ENCODE peak calls at places on chromosomes 13 and 19, in ten cellular contexts. One of them, this sample, is unnamed.

GRCh38 chr19:20423381-20424207 is 142.0 kb downstream of the ZNF737 start:
- DNase-seq in colonic mucosa: peak; percentile 50
- DNase-seq in ascending aorta: peak; percentile 80
- DNase-seq in fibroblast of villous mesenchyme: peak; percentile 65
- DNase-seq in ovary: peak; percentile 76
- DNase-seq in GM06990: peak; percentile 39
- DNase-seq in NB4: peak; percentile 81
- DNase-seq in GM12864: no peak
- DNase-seq in neural progenitor cell: peak; percentile 37
- DNase-seq in Caco-2: no peak
- DNase-seq in this sample: no peak

GRCh38 chr13:29543230-29544215 is 52.0 kb downstream of the SLC7A1 start:
- DNase-seq in colonic mucosa: peak; percentile 29
- DNase-seq in ascending aorta: no peak
- DNase-seq in fibroblast of villous mesenchyme: peak; percentile 48
- DNase-seq in ovary: no peak
- DNase-seq in GM06990: peak; percentile 51
- DNase-seq in NB4: peak; percentile 89
- DNase-seq in GM12864: peak; percentile 71
- DNase-seq in neural progenitor cell: no peak
- DNase-seq in Caco-2: peak; percentile 14
- DNase-seq in this sample: no peak

GRCh38 chr19:6828306-6828697 is 55.8 kb downstream of the VAV1 start:
- DNase-seq in colonic mucosa: no peak
- DNase-seq in ascending aorta: no peak
- DNase-seq in fibroblast of villous mesenchyme: no peak
- DNase-seq in ovary: no peak
- DNase-seq in GM06990: no peak
- DNase-seq in NB4: no peak
- DNase-seq in GM12864: no peak
- DNase-seq in neural progenitor cell: no peak
- DNase-seq in Caco-2: no peak
- DNase-seq in this sample: no peak

GRCh38 chr13:74006666-74007065 is 127.5 kb downstream of the KLF12 start:
- DNase-seq in colonic mucosa: no peak
- DNase-seq in ascending aorta: no peak
- DNase-seq in fibroblast of villous mesenchyme: no peak
- DNase-seq in ovary: no peak
- DNase-seq in GM06990: no peak
- DNase-seq in NB4: no peak
- DNase-seq in GM12864: no peak
- DNase-seq in neural progenitor cell: no peak
- DNase-seq in Caco-2: no peak
- DNase-seq in this sample: no peak

GRCh38 chr13:110304256-110304655 is 2.7 kb downstream of the COL4A1 start:
- DNase-seq in colonic mucosa: no peak
- DNase-seq in ascending aorta: peak; percentile 77
- DNase-seq in fibroblast of villous mesenchyme: peak; percentile 83
- DNase-seq in ovary: no peak
- DNase-seq in GM06990: no peak
- DNase-seq in NB4: no peak
- DNase-seq in GM12864: no peak
- DNase-seq in neural progenitor cell: no peak
- DNase-seq in Caco-2: no peak
- DNase-seq in this sample: no peak

GRCh38 chr19:51097166-51097736 is 11.0 kb downstream of the CTU1 start:
- DNase-seq in colonic mucosa: peak; percentile 62
- DNase-seq in ascending aorta: no peak
- DNase-seq in fibroblast of villous mesenchyme: peak; percentile 45
- DNase-seq in ovary: peak; percentile 71
- DNase-seq in GM06990: no peak
- DNase-seq in NB4: peak; percentile 59
- DNase-seq in GM12864: peak; percentile 26
- DNase-seq in neural progenitor cell: peak; percentile 70
- DNase-seq in Caco-2: peak; percentile 81
- DNase-seq in this sample: no peak

GRCh38 chr13:98429531-98429930 is 147.4 kb downstream of the STK24 start:
- DNase-seq in colonic mucosa: no peak
- DNase-seq in ascending aorta: no peak
- DNase-seq in fibroblast of villous mesenchyme: no peak
- DNase-seq in ovary: no peak
- DNase-seq in GM06990: no peak
- DNase-seq in NB4: peak; percentile 57
- DNase-seq in GM12864: no peak
- DNase-seq in neural progenitor cell: no peak
- DNase-seq in Caco-2: no peak
- DNase-seq in this sample: no peak

GRCh38 chr13:26280822-26281221 is 26.9 kb downstream of the CDK8 start:
- DNase-seq in colonic mucosa: no peak
- DNase-seq in ascending aorta: no peak
- DNase-seq in fibroblast of villous mesenchyme: no peak
- DNase-seq in ovary: no peak
- DNase-seq in GM06990: no peak
- DNase-seq in NB4: no peak
- DNase-seq in GM12864: no peak
- DNase-seq in neural progenitor cell: no peak
- DNase-seq in Caco-2: peak; percentile 26
- DNase-seq in this sample: no peak

GRCh38 chr13:100347941-100348340 is 240.6 kb downstream of the GGACT start:
- DNase-seq in colonic mucosa: peak; percentile 29
- DNase-seq in ascending aorta: no peak
- DNase-seq in fibroblast of villous mesenchyme: no peak
- DNase-seq in ovary: no peak
- DNase-seq in GM06990: no peak
- DNase-seq in NB4: no peak
- DNase-seq in GM12864: no peak
- DNase-seq in neural progenitor cell: no peak
- DNase-seq in Caco-2: no peak
- DNase-seq in this sample: no peak

GRCh38 chr13:74870865-74871264 is 611.1 kb downstream of the TBC1D4 start:
- DNase-seq in colonic mucosa: no peak
- DNase-seq in ascending aorta: no peak
- DNase-seq in fibroblast of villous mesenchyme: no peak
- DNase-seq in ovary: no peak
- DNase-seq in GM06990: no peak
- DNase-seq in NB4: no peak
- DNase-seq in GM12864: no peak
- DNase-seq in neural progenitor cell: no peak
- DNase-seq in Caco-2: no peak
- DNase-seq in this sample: peak; percentile 46

GRCh38 chr13:99871249-99871898 is 100.2 kb downstream of the ZIC5 start:
- DNase-seq in colonic mucosa: no peak
- DNase-seq in ascending aorta: no peak
- DNase-seq in fibroblast of villous mesenchyme: peak; percentile 6
- DNase-seq in ovary: no peak
- DNase-seq in GM06990: no peak
- DNase-seq in NB4: no peak
- DNase-seq in GM12864: no peak
- DNase-seq in neural progenitor cell: no peak
- DNase-seq in Caco-2: no peak
- DNase-seq in this sample: no peak

GRCh38 chr13:33611016-33611805 is 206.7 kb upstream of the RFC3 start:
- DNase-seq in colonic mucosa: no peak
- DNase-seq in ascending aorta: peak; percentile 80
- DNase-seq in fibroblast of villous mesenchyme: peak; percentile 78
- DNase-seq in ovary: peak; percentile 50
- DNase-seq in GM06990: no peak
- DNase-seq in NB4: no peak
- DNase-seq in GM12864: no peak
- DNase-seq in neural progenitor cell: peak; percentile 81
- DNase-seq in Caco-2: no peak
- DNase-seq in this sample: no peak

GRCh38 chr19:15623711-15624318 is 8.8 kb downstream of the CYP4F8 start:
- DNase-seq in colonic mucosa: no peak
- DNase-seq in ascending aorta: no peak
- DNase-seq in fibroblast of villous mesenchyme: no peak
- DNase-seq in ovary: no peak
- DNase-seq in GM06990: no peak
- DNase-seq in NB4: peak; percentile 48
- DNase-seq in GM12864: no peak
- DNase-seq in neural progenitor cell: no peak
- DNase-seq in Caco-2: peak; percentile 68
- DNase-seq in this sample: no peak

GRCh38 chr13:92886535-92887098 is 340.0 kb upstream of the GPC6 start:
- DNase-seq in colonic mucosa: no peak
- DNase-seq in ascending aorta: no peak
- DNase-seq in fibroblast of villous mesenchyme: no peak
- DNase-seq in ovary: no peak
- DNase-seq in GM06990: no peak
- DNase-seq in NB4: no peak
- DNase-seq in GM12864: no peak
- DNase-seq in neural progenitor cell: no peak
- DNase-seq in Caco-2: no peak
- DNase-seq in this sample: no peak

GRCh38 chr19:16594681-16595091 is 22.5 kb upstream of the SLC35E1 start:
- DNase-seq in colonic mucosa: no peak
- DNase-seq in ascending aorta: no peak
- DNase-seq in fibroblast of villous mesenchyme: no peak
- DNase-seq in ovary: no peak
- DNase-seq in GM06990: no peak
- DNase-seq in NB4: no peak
- DNase-seq in GM12864: no peak
- DNase-seq in neural progenitor cell: no peak
- DNase-seq in Caco-2: no peak
- DNase-seq in this sample: no peak

GRCh38 chr19:55641376-55642152 is 762 bp downstream of the ZNF580 start:
- DNase-seq in colonic mucosa: peak; percentile 57
- DNase-seq in ascending aorta: no peak
- DNase-seq in fibroblast of villous mesenchyme: peak; percentile 45
- DNase-seq in ovary: peak; percentile 51
- DNase-seq in GM06990: no peak
- DNase-seq in NB4: peak; percentile 50
- DNase-seq in GM12864: no peak
- DNase-seq in neural progenitor cell: peak; percentile 64
- DNase-seq in Caco-2: no peak
- DNase-seq in this sample: no peak

GRCh38 chr19:51727349-51727880 is 3.6 kb upstream of the HAS1 start:
- DNase-seq in colonic mucosa: no peak
- DNase-seq in ascending aorta: no peak
- DNase-seq in fibroblast of villous mesenchyme: peak; percentile 67
- DNase-seq in ovary: no peak
- DNase-seq in GM06990: no peak
- DNase-seq in NB4: no peak
- DNase-seq in GM12864: no peak
- DNase-seq in neural progenitor cell: no peak
- DNase-seq in Caco-2: no peak
- DNase-seq in this sample: no peak

GRCh38 chr13:20776751-20777150 is 3.0 kb upstream of the EEF1AKMT1 start:
- DNase-seq in colonic mucosa: no peak
- DNase-seq in ascending aorta: no peak
- DNase-seq in fibroblast of villous mesenchyme: no peak
- DNase-seq in ovary: no peak
- DNase-seq in GM06990: no peak
- DNase-seq in NB4: peak; percentile 30
- DNase-seq in GM12864: no peak
- DNase-seq in neural progenitor cell: peak; percentile 6
- DNase-seq in Caco-2: no peak
- DNase-seq in this sample: no peak
- TF ChIP-seq CTCF in colonic mucosa: no peak
- TF ChIP-seq CTCF in ascending aorta: no peak
- TF ChIP-seq CTCF in fibroblast of villous mesenchyme: no peak
- TF ChIP-seq CTCF in ovary: no peak
- TF ChIP-seq CTCF in GM06990: no peak
- TF ChIP-seq CTCF in NB4: no peak
- TF ChIP-seq CTCF in GM12864: no peak
- TF ChIP-seq CTCF in neural progenitor cell: no peak
- TF ChIP-seq CTCF in Caco-2: no peak
- TF ChIP-seq CTCF in this sample: no peak

GRCh38 chr19:39506598-39506943 is 7.8 kb downstream of the DLL3 start:
- DNase-seq in colonic mucosa: no peak
- DNase-seq in ascending aorta: no peak
- DNase-seq in fibroblast of villous mesenchyme: no peak
- DNase-seq in ovary: no peak
- DNase-seq in GM06990: no peak
- DNase-seq in NB4: no peak
- DNase-seq in GM12864: no peak
- DNase-seq in neural progenitor cell: no peak
- DNase-seq in Caco-2: no peak
- DNase-seq in this sample: no peak
- H3K4me3 ChIP-seq in colonic mucosa: no peak overlapping the region
- H3K4me3 ChIP-seq in ascending aorta: peak overlapping the region; percentile 33
- H3K4me3 ChIP-seq in fibroblast of villous mesenchyme: peak overlapping the region; percentile 33
- H3K4me3 ChIP-seq in ovary: no peak overlapping the region
- H3K4me3 ChIP-seq in GM06990: no peak overlapping the region
- H3K4me3 ChIP-seq in NB4: no peak overlapping the region
- H3K4me3 ChIP-seq in GM12864: no peak overlapping the region
- H3K4me3 ChIP-seq in neural progenitor cell: peak overlapping the region; percentile 53
- H3K4me3 ChIP-seq in Caco-2: peak overlapping the region; percentile 21
- H3K4me3 ChIP-seq in this sample: peak overlapping the region; percentile 15

DNA sequence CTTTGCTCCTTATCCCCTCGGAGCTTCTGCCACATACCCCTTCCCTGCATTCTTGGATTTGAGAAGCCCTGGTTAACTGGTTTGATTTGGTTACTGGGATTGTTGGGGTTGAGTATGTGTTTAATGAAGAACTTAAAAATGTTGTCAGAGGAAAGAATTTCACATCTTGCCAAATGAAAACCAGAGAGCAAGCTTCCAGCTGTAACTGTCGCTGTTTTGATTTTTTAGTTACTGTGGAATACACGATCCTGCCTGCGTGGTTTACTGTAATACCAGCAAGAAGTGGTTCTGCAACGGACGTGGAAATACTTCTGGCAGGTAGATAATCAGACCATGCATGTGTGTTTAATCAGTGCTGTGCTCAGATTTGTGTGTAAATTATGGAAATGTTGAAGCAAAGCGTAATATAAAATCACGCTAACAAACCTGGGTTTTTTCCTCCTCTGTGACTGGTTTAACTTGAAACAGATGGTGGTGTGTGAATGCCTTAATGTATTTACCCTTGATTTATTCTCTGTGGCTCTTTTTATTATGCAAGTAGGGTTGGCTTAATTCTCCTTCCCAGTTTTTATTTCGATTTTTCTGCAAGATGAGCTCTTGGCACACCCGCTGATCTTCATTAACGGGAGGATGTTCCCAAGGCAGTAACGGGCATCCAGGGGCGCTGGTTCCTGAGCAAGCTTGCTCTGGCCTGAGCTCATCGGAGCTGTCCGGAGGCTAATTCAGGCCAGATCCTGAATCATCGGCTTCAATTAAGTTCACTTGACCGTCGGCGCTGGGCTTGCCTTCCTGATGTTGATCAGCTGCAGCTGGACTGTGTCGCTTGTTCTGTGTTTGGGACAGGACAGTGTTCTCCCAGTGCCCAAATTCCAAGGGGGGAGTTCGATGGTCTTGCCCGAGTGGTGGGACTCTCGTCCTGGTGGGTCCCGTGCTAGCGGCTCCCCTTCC is 16.0 kb downstream of the UPF1 start:
- DNase-seq in colonic mucosa: no peak
- DNase-seq in ascending aorta: no peak
- DNase-seq in fibroblast of villous mesenchyme: peak; percentile 70
- DNase-seq in ovary: no peak
- DNase-seq in GM06990: no peak
- DNase-seq in NB4: no peak
- DNase-seq in GM12864: no peak
- DNase-seq in neural progenitor cell: no peak
- DNase-seq in Caco-2: no peak
- DNase-seq in this sample: no peak
- TF ChIP-seq CTCF in colonic mucosa: no peak
- TF ChIP-seq CTCF in ascending aorta: no peak
- TF ChIP-seq CTCF in fibroblast of villous mesenchyme: no peak
- TF ChIP-seq CTCF in ovary: no peak
- TF ChIP-seq CTCF in GM06990: no peak
- TF ChIP-seq CTCF in NB4: no peak
- TF ChIP-seq CTCF in GM12864: no peak
- TF ChIP-seq CTCF in neural progenitor cell: no peak
- TF ChIP-seq CTCF in Caco-2: peak; percentile 4
- TF ChIP-seq CTCF in this sample: no peak

GRCh38 chr19:1883784-1884183 is 1.5 kb downstream of the ABHD17A start:
- DNase-seq in colonic mucosa: no peak
- DNase-seq in ascending aorta: no peak
- DNase-seq in fibroblast of villous mesenchyme: no peak
- DNase-seq in ovary: no peak
- DNase-seq in GM06990: no peak
- DNase-seq in NB4: no peak
- DNase-seq in GM12864: no peak
- DNase-seq in neural progenitor cell: no peak
- DNase-seq in Caco-2: no peak
- DNase-seq in this sample: no peak
- H3K4me3 ChIP-seq in colonic mucosa: peak overlapping the region; percentile 95
- H3K4me3 ChIP-seq in ascending aorta: peak overlapping the region; percentile 93
- H3K4me3 ChIP-seq in fibroblast of villous mesenchyme: peak overlapping the region; percentile 96
- H3K4me3 ChIP-seq in ovary: peak overlapping the region; percentile 85
- H3K4me3 ChIP-seq in GM06990: peak overlapping the region; percentile 78
- H3K4me3 ChIP-seq in NB4: peak overlapping the region; percentile 71
- H3K4me3 ChIP-seq in GM12864: peak overlapping the region; percentile 97
- H3K4me3 ChIP-seq in neural progenitor cell: peak overlapping the region; percentile 73
- H3K4me3 ChIP-seq in Caco-2: peak overlapping the region; percentile 94
- H3K4me3 ChIP-seq in this sample: peak overlapping the region; percentile 98

This sample was measured in LNCaP clone FGC.